ENCODE peak calls at places on chromosome 3, in seven cellular contexts. W is MG63, M is heart left ventricle, G is sigmoid colon, E is thyroid gland, K is neuronal stem cell, J is cardiac fibroblast. Z is an unnamed sample.

GRCh38 chr3:23754215-23754614 is 51.5 kb upstream of the UBE2E1 start:
- DNase-seq in W (no peak), M (no peak), G (no peak), E (no peak), K (no peak), J (no peak), Z (no peak)

GRCh38 chr3:156389151-156389760 is 165.7 kb downstream of the SSR3 start:
- DNase-seq in W (no peak), M (peak), G (no peak), E (peak), K (no peak), J (no peak), Z (no peak)

GRCh38 chr3:192931825-192932224 is 14.2 kb upstream of the MB21D2 start:
- DNase-seq in W (no peak), M (no peak), G (no peak), E (no peak), K (no peak), J (no peak), Z (no peak)

GRCh38 chr3:48716508-48716981 is 476 bp downstream of the IP6K2 start:
- DNase-seq in W (no peak), M (no peak), G (peak), E (peak), K (no peak), J (no peak), Z (no peak)

GRCh38 chr3:108662141-108662738 is 72.7 kb downstream of the DZIP3 start:
- DNase-seq in W (peak), M (no peak), G (no peak), E (peak), K (peak), J (peak), Z (peak)

GRCh38 chr3:64859625-64860590 is 172.1 kb upstream of the ADAMTS9 start:
- DNase-seq in W (no peak), M (no peak), G (no peak), E (no peak), K (no peak), J (peak), Z (no peak)

GRCh38 chr3:138593488-138594149 is 441 bp downstream of the CEP70 start:
- DNase-seq in W (no peak), M (no peak), G (no peak), E (peak), K (no peak), J (peak), Z (no peak)

GRCh38 chr3:61331937-61332590 is 80.8 kb upstream of the FHIT start:
- DNase-seq in W (no peak), M (no peak), G (no peak), E (no peak), K (peak), J (no peak), Z (no peak)

GRCh38 chr3:178964551-178964950 is 107.1 kb downstream of the ZMAT3 start:
- DNase-seq in W (no peak), M (no peak), G (no peak), E (no peak), K (no peak), J (no peak), Z (peak)

GRCh38 chr3:130761730-130762311 is 15.2 kb upstream of the PIK3R4 start:
- DNase-seq in W (no peak), M (no peak), G (no peak), E (no peak), K (no peak), J (no peak), Z (no peak)

GRCh38 chr3:121155023-121155422 is 247.0 kb downstream of the STXBP5L start:
- DNase-seq in W (no peak), M (no peak), G (no peak), E (no peak), K (no peak), J (no peak), Z (no peak)

GRCh38 chr3:11480663-11481298 is 162.9 kb downstream of the VGLL4 start:
- DNase-seq in W (no peak), M (no peak), G (peak), E (peak), K (no peak), J (no peak), Z (no peak)

GRCh38 chr3:182760576-182761164 is 32.6 kb upstream of the ATP11B start:
- DNase-seq in W (no peak), M (no peak), G (no peak), E (no peak), K (no peak), J (peak), Z (no peak)

GRCh38 chr3:138397983-138398382 is 36.4 kb upstream of the ESYT3 start:
- DNase-seq in W (no peak), M (no peak), G (no peak), E (no peak), K (no peak), J (no peak), Z (no peak)

GRCh38 chr3:186105543-186105942 is 3.3 kb downstream of the ETV5 start:
- DNase-seq in W (no peak), M (no peak), G (no peak), E (no peak), K (no peak), J (no peak), Z (no peak)

GRCh38 chr3:151856106-151856505 is 17.3 kb upstream of the SUCNR1 start:
- DNase-seq in W (no peak), M (no peak), G (no peak), E (no peak), K (no peak), J (no peak), Z (no peak)

GRCh38 chr3:67459796-67460195 is 194.6 kb downstream of the SUCLG2 start:
- DNase-seq in W (no peak), M (no peak), G (no peak), E (no peak), K (no peak), J (no peak), Z (no peak)

GRCh38 chr3:23760871-23761373 is 44.8 kb upstream of the UBE2E1 start:
- DNase-seq in W (no peak), M (no peak), G (no peak), E (no peak), K (no peak), J (no peak), Z (no peak)

GRCh38 chr3:84077479-84077878 is 881.3 kb upstream of the CADM2 start:
- DNase-seq in W (no peak), M (no peak), G (no peak), E (no peak), K (no peak), J (no peak), Z (peak)

DNA sequence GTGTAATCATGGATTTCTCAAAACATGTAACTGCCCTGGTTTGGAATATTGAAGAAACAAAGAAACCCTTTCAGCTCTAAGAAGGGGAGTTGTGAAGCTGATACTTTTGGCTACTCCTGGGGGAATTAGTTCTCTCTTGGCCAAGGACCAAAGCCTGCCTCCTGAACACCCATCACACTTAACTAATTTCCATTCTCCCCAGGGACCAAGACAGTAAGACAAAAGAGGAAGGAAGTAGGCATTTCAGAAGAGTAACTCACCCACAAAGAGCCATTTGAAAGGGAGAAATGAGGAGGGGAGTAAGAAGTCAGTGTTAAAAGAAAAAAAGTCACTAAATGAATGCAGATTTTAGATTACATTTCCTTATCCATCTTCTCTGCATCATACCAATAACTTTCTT is 328.0 kb upstream of the SOX2 start:
- DNase-seq in W (no peak), M (no peak), G (no peak), E (no peak), K (no peak), J (no peak), Z (no peak)
- H3K4me3 ChIP-seq in W (no peak), M (no peak), G (no peak), E (no peak), K (no peak), J (no peak), Z (no peak)

DNA sequence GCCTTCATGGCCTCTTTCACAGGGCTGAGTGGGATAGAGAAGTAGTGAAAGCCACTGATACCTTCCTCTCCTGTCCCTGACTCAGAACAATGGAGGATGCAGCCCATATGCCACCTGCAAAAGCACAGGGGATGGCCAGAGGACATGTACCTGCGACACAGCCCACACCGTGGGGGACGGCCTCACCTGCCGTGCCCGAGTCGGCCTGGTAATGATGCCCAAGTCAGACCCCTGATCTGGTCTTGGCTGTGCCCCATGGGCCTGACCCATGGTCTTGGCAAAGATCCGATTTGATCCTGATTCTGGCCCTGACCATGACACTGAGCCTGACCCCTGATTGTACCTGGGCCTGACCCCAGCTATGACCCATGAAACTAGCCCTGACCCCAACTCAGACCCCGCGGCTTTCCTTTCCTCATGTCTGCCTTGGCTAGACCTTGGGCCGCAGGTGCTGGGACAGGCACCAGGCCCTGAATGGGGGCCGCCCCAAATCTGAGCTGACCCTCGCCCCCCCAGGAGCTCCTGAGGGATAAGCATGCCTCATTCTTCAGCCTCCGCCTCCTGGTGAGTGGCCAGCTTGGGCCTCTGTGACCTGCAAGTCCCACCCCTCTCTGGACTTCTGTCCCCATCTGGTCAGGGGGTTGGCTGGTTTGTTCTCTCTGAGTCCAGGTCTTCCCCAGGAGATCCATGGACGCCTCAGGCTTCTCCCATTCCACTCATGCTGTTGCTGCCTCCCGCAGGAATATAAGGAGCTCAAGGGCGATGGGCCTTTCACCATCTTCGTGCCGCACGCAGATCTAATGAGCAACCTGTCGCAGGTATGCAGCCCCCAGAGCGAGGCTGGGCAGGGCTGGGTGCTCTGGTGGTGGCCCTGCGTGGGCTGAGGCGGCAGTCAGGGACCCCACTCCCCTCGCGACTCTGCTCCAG is 15.6 kb downstream of the NT5DC2 start:
- DNase-seq in W (no peak), M (no peak), G (no peak), E (no peak), K (no peak), J (no peak), Z (no peak)
- H3K4me3 ChIP-seq in W (no peak), M (peak), G (peak), E (no peak), K (no peak), J (no peak), Z (no peak)

DNA sequence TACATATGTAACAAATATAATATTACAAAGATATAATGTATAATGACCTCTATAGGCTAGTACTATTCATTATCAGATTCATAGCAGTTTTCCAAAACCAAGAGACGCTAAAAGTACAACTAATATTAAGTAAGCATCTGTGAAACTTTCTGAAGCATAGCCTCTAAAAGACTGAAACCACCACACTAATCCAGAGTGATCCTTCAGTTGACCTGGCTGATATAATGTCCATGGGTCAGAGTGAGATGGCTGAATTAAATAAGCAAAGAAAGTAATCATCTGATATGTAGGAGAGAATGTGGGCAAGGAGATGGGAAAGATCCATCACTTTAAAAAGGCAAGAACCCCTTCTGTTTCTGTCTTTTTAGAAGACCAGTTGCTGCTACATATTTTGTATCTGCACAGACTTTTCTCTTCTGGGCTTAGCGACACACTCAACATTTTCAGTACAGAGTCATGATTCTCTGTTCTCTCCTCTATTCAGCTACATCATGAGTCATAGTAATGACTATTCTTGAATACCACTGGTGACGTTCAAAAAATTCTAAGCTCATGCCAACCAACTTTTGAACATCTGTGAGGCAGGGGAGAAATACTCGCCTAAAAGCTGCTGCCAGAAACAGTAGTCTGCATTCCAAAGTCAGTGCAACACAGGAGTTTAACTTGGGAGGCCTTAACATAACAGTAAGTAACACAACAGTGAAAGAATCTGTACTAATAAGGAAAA is 149.6 kb downstream of the MAGI1 start:
- DNase-seq in W (peak), M (no peak), G (no peak), E (no peak), K (no peak), J (peak), Z (no peak)
- H3K4me3 ChIP-seq in W (no peak), M (no peak), G (no peak), E (no peak), K (no peak), J (no peak), Z (no peak)

GRCh38 chr3:159895430-159895829 is 93.2 kb upstream of the IL12A start:
- DNase-seq in W (no peak), M (no peak), G (no peak), E (no peak), K (no peak), J (no peak), Z (no peak)
- H3K4me3 ChIP-seq in W (no peak), M (no peak), G (no peak), E (no peak), K (no peak), J (no peak), Z (no peak)

GRCh38 chr3:173892547-173892946 is 495.0 kb downstream of the NLGN1 start:
- DNase-seq in W (no peak), M (no peak), G (no peak), E (no peak), K (no peak), J (no peak), Z (no peak)
- H3K4me3 ChIP-seq in W (no peak), M (no peak), G (no peak), E (no peak), K (no peak), J (no peak), Z (no peak)

GRCh38 chr3:115623414-115623868 is at the start of gene GAP43:
- DNase-seq in W (peak), M (peak), G (peak), E (peak), K (no peak), J (peak), Z (peak)
- H3K4me3 ChIP-seq in W (peak), M (peak), G (peak), E (no peak), K (peak), J (peak), Z (peak)

GRCh38 chr3:170866499-170866898 is 3.5 kb downstream of the RPL22L1 start:
- DNase-seq in W (no peak), M (no peak), G (no peak), E (no peak), K (no peak), J (no peak), Z (no peak)

GRCh38 chr3:170868577-170869239 is 1.3 kb downstream of the RPL22L1 start:
- DNase-seq in W (no peak), M (no peak), G (no peak), E (no peak), K (no peak), J (no peak), Z (no peak)

GRCh38 chr3:170865209-170866094 is 4.5 kb downstream of the RPL22L1 start:
- DNase-seq in W (no peak), M (no peak), G (no peak), E (no peak), K (no peak), J (no peak), Z (no peak)

GRCh38 chr3:170867552-170867951 is 2.4 kb downstream of the RPL22L1 start:
- DNase-seq in W (no peak), M (no peak), G (no peak), E (no peak), K (no peak), J (no peak), Z (no peak)

GRCh38 chr3:170867143-170867542 is 2.9 kb downstream of the RPL22L1 start:
- DNase-seq in W (no peak), M (no peak), G (no peak), E (no peak), K (no peak), J (no peak), Z (no peak)
- H3K4me3 ChIP-seq in W (peak), M (no peak), G (no peak), E (no peak), K (no peak), J (no peak), Z (no peak)

DNA sequence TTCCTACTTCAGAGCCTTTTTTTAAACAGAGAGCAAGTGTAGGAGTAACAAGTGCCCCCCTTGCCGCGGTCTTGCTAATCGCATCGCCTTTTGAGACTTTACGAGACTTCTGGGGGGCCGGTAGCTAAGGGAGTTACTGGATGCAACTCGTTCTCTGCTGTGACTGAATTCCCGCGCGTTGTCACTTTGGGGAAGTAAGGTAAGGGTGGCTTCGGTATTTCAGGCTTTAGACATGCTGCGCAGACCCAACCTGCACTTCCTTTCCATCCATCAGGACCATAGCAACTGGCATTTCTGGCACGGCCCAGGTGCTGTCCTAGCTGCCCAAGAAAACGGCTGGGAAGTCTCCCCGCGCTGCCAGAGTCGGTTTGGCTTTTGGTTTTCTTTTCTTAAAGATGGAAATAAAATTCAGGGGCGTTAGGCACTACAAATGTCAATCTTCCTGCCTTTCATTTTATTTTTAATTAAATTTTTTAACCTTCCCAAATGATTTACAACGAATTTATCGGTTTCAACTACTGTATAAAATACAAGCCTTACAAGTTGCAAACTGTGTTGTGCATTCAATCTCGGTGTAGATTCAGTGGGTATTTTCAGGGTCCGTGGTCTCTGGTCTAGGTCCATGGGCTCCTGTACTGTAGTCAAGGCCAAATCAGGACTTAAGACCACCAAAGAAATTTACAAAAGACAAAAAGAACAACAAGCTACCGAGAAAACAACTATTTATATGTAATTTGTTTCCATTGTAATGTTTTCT is 3.5 kb downstream of the MECOM start:
- DNase-seq in W (no peak), M (no peak), G (no peak), E (no peak), K (peak), J (no peak), Z (no peak)
- H3K4me3 ChIP-seq in W (no peak), M (peak), G (no peak), E (no peak), K (no peak), J (no peak), Z (no peak)

GRCh38 chr3:50338989-50339388 is 1.6 kb downstream of the RASSF1 start:
- DNase-seq in W (no peak), M (no peak), G (no peak), E (no peak), K (no peak), J (no peak), Z (no peak)
- H3K4me3 ChIP-seq in W (no peak), M (peak), G (no peak), E (no peak), K (no peak), J (no peak), Z (no peak)

Z was measured in WERI-Rb-1.